ENCODE peak calls at places on chromosome 13, in ten cellular contexts. Y is fibroblast of pulmonary artery, T is IMR-90, L is amniotic stem cell, G is nephron progenitor cell, O is AG09309, D is MCF 10A, U is DMS153, C is WTC11, Z is colonic mucosa. N is an unnamed sample.

GRCh38 chr13:113726961-113727411 is 32.0 kb upstream of the TMEM255B start:
- DNase-seq in Y (no peak), T (peak), L (no peak), G (no peak), O (no peak), D (peak), U (no peak), C (no peak), Z (no peak), N (no peak)

GRCh38 chr13:81986308-81986707 is 1645.4 kb upstream of the SPRY2 start:
- DNase-seq in Y (no peak), T (no peak), L (no peak), G (no peak), O (no peak), D (no peak), U (no peak), C (no peak), Z (no peak), N (no peak)

GRCh38 chr13:112417079-112417478 is 40.9 kb downstream of the SPACA7 start:
- DNase-seq in Y (no peak), T (no peak), L (no peak), G (no peak), O (no peak), D (no peak), U (no peak), C (no peak), Z (no peak), N (no peak)

GRCh38 chr13:99465454-99465853 is 35.8 kb upstream of the TM9SF2 start:
- DNase-seq in Y (no peak), T (no peak), L (no peak), G (no peak), O (no peak), D (no peak), U (no peak), C (no peak), Z (no peak), N (no peak)

GRCh38 chr13:32902898-32903297 is 113.3 kb upstream of the KL start:
- DNase-seq in Y (peak), T (peak), L (no peak), G (no peak), O (no peak), D (no peak), U (no peak), C (peak), Z (peak), N (no peak)

GRCh38 chr13:30619731-30620130 is 2.0 kb downstream of the USPL1 start:
- DNase-seq in Y (no peak), T (no peak), L (no peak), G (no peak), O (no peak), D (peak), U (no peak), C (no peak), Z (no peak), N (no peak)

GRCh38 chr13:100815476-100816046 is 141.0 kb upstream of the TMTC4 start:
- DNase-seq in Y (no peak), T (no peak), L (no peak), G (no peak), O (no peak), D (no peak), U (no peak), C (no peak), Z (no peak), N (no peak)

GRCh38 chr13:30234763-30235162 is 72.6 kb downstream of the KATNAL1 start:
- DNase-seq in Y (peak), T (no peak), L (no peak), G (no peak), O (no peak), D (no peak), U (no peak), C (no peak), Z (no peak), N (no peak)

GRCh38 chr13:68667863-68668262 is 1437.7 kb upstream of the PCDH9 start:
- DNase-seq in Y (no peak), T (no peak), L (no peak), G (no peak), O (no peak), D (no peak), U (no peak), C (no peak), Z (no peak), N (no peak)

GRCh38 chr13:49693191-49693733 is 2.0 kb upstream of the EBPL start:
- DNase-seq in Y (peak), T (peak), L (no peak), G (no peak), O (no peak), D (peak), U (no peak), C (no peak), Z (no peak), N (no peak)

GRCh38 chr13:78478183-78478582 is 125.2 kb downstream of the POU4F1 start:
- DNase-seq in Y (no peak), T (no peak), L (no peak), G (no peak), O (no peak), D (no peak), U (no peak), C (no peak), Z (no peak), N (no peak)

GRCh38 chr13:37102896-37103295 is 2.6 kb downstream of the CSNK1A1L start:
- DNase-seq in Y (no peak), T (no peak), L (no peak), G (no peak), O (no peak), D (no peak), U (no peak), C (no peak), Z (no peak), N (no peak)

GRCh38 chr13:23928985-23929384 is 31.7 kb upstream of the C1QTNF9B start:
- DNase-seq in Y (peak), T (peak), L (peak), G (no peak), O (peak), D (peak), U (no peak), C (no peak), Z (no peak), N (peak)

GRCh38 chr13:41788552-41788951 is 172.4 kb downstream of the VWA8 start:
- DNase-seq in Y (peak), T (no peak), L (no peak), G (no peak), O (no peak), D (no peak), U (no peak), C (no peak), Z (no peak), N (no peak)

GRCh38 chr13:35979378-35979911 is 151.7 kb downstream of the DCLK1 start:
- DNase-seq in Y (peak), T (peak), L (peak), G (no peak), O (peak), D (peak), U (no peak), C (no peak), Z (peak), N (peak)

GRCh38 chr13:93966267-93966936 is 513.1 kb downstream of the DCT start:
- DNase-seq in Y (no peak), T (no peak), L (no peak), G (no peak), O (no peak), D (no peak), U (no peak), C (no peak), Z (no peak), N (no peak)

GRCh38 chr13:26584713-26585112 is 27.2 kb downstream of the WASF3 start:
- DNase-seq in Y (peak), T (peak), L (no peak), G (no peak), O (peak), D (peak), U (no peak), C (no peak), Z (no peak), N (no peak)

GRCh38 chr13:98111168-98112098 is 31.5 kb upstream of the FARP1 start:
- DNase-seq in Y (no peak), T (no peak), L (no peak), G (no peak), O (no peak), D (no peak), U (no peak), C (no peak), Z (no peak), N (no peak)

GRCh38 chr13:106513025-106513424 is 22.4 kb downstream of the EFNB2 start:
- DNase-seq in Y (peak), T (peak), L (no peak), G (no peak), O (no peak), D (peak), U (no peak), C (no peak), Z (no peak), N (no peak)

GRCh38 chr13:43005460-43006236 is 13.6 kb upstream of the EPSTI1 start:
- DNase-seq in Y (peak), T (peak), L (no peak), G (no peak), O (no peak), D (peak), U (no peak), C (no peak), Z (no peak), N (no peak)

GRCh38 chr13:88895261-88895941 is 1224.2 kb downstream of the SLITRK5 start:
- DNase-seq in Y (no peak), T (no peak), L (no peak), G (no peak), O (no peak), D (no peak), U (no peak), C (no peak), Z (no peak), N (no peak)

GRCh38 chr13:31556376-31556775 is 182.9 kb upstream of the RXFP2 start:
- DNase-seq in Y (peak), T (peak), L (peak), G (no peak), O (peak), D (no peak), U (no peak), C (no peak), Z (no peak), N (peak)

GRCh38 chr13:95243207-95243606 is 58.0 kb downstream of the ABCC4 start:
- DNase-seq in Y (no peak), T (no peak), L (no peak), G (no peak), O (no peak), D (no peak), U (no peak), C (no peak), Z (no peak), N (no peak)

GRCh38 chr13:24199016-24199415 is 38.5 kb downstream of the SPATA13 start:
- DNase-seq in Y (no peak), T (no peak), L (no peak), G (no peak), O (no peak), D (no peak), U (no peak), C (no peak), Z (no peak), N (no peak)

GRCh38 chr13:56351041-56351440 is 789.7 kb upstream of the PRR20A start:
- DNase-seq in Y (no peak), T (no peak), L (no peak), G (no peak), O (no peak), D (peak), U (no peak), C (peak), Z (no peak), N (no peak)

GRCh38 chr13:99528547-99528946 is 27.3 kb downstream of the TM9SF2 start:
- DNase-seq in Y (no peak), T (no peak), L (no peak), G (no peak), O (no peak), D (peak), U (no peak), C (no peak), Z (no peak), N (no peak)

N was measured in non-pigmented ciliary epithelial cell.